ENCODE peak calls at places on chromosomes 11 and 22, in six cellular contexts. M is coronary artery, W is testis, G is HFF-Myc, O is heart right ventricle, H is right lobe of liver. K is an unnamed sample.

GRCh38 chr11:10478574-10479550 is 23.8 kb downstream of the AMPD3 start:
- DNase-seq in M (peak; percentile 26), W (no peak), G (no peak), O (no peak), H (no peak), K (no peak)

GRCh38 chr22:29330291-29330690 is 14.8 kb upstream of the RASL10A start:
- DNase-seq in M (no peak), W (no peak), G (no peak), O (no peak), H (no peak), K (no peak)

GRCh38 chr22:47197735-47198500 is 435.5 kb downstream of the TBC1D22A start:
- DNase-seq in M (peak; percentile 55), W (peak; percentile 13), G (no peak), O (no peak), H (no peak), K (peak; percentile 20)

GRCh38 chr11:16217631-16218030 is 138.7 kb downstream of the SOX6 start:
- DNase-seq in M (no peak), W (no peak), G (no peak), O (no peak), H (no peak), K (no peak)

GRCh38 chr11:70400643-70401042 is 2.3 kb downstream of the CTTN start:
- DNase-seq in M (no peak), W (no peak), G (no peak), O (no peak), H (no peak), K (no peak)

GRCh38 chr22:48825802-48826520 is 1001.7 kb downstream of the BRD1 start:
- DNase-seq in M (peak; percentile 36), W (no peak), G (no peak), O (no peak), H (no peak), K (no peak)

GRCh38 chr11:1153951-1154487 is 3.7 kb upstream of the MUC5AC start:
- DNase-seq in M (peak; percentile 74), W (peak; percentile 11), G (peak; percentile 7), O (peak; percentile 26), H (peak; percentile 90), K (peak; percentile 36)

GRCh38 chr22:39241632-39242388 is 3.0 kb downstream of the PDGFB start:
- DNase-seq in M (no peak), W (no peak), G (no peak), O (no peak), H (no peak), K (no peak)

GRCh38 chr11:114276077-114276476 is 20.1 kb upstream of the NNMT start:
- DNase-seq in M (peak; percentile 68), W (no peak), G (no peak), O (no peak), H (no peak), K (no peak)

GRCh38 chr11:119120639-119121007 is 757 bp upstream of the HINFP start:
- DNase-seq in M (no peak), W (peak; percentile 32), G (peak; percentile 84), O (no peak), H (no peak), K (no peak)

GRCh38 chr11:130580372-130580771 is 131.9 kb downstream of the ADAMTS15 start:
- DNase-seq in M (no peak), W (peak; percentile 47), G (peak; percentile 67), O (no peak), H (no peak), K (peak; percentile 64)

GRCh38 chr11:19428206-19429001 is 187.7 kb upstream of the E2F8 start:
- DNase-seq in M (no peak), W (no peak), G (no peak), O (no peak), H (no peak), K (no peak)

GRCh38 chr11:123251656-123252344 is 56.8 kb upstream of the CLMP start:
- DNase-seq in M (peak; percentile 77), W (peak; percentile 74), G (no peak), O (peak; percentile 70), H (no peak), K (peak; percentile 74)

DNA sequence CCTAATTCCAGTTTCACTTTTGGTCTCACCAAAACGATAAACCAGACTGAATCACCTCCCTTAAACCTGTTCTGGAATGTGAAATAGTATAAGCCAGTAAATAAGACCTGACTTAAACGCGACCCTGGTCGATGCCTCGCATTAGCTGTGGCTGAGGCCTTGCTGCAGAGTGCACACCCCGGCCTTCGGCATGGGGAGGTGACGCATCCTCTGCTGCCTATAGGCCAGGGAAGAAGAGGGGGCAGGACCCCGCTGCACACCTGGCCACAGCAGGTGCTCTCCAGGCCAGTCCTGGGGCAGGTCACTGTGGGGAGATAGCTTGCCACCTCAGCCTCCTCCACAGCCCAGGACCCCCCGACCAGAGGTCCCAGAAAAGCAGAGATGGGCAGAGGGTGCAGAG is 12.6 kb downstream of the LRFN4 start:
- DNase-seq in M (no peak), W (no peak), G (no peak), O (no peak), H (peak; percentile 20), K (no peak)
- H3K4me3 ChIP-seq in M (no peak overlapping the region), W (no peak overlapping the region), G (no peak overlapping the region), O (no peak overlapping the region), H (no peak overlapping the region), K (no peak overlapping the region)

GRCh38 chr22:35619336-35620094 is 2.4 kb upstream of the MB start:
- DNase-seq in M (no peak), W (no peak), G (no peak), O (no peak), H (no peak), K (no peak)
- TF ChIP-seq CTCF in M (no peak), W (no peak), G (no peak), O (no peak), H (no peak), K (no peak)

GRCh38 chr11:62572431-62572830 is 1.3 kb downstream of the EEF1G start:
- DNase-seq in M (no peak), W (no peak), G (no peak), O (no peak), H (no peak), K (peak; percentile 21)

GRCh38 chr11:62566247-62566646 is 7.4 kb downstream of the EEF1G start:
- DNase-seq in M (no peak), W (no peak), G (no peak), O (no peak), H (no peak), K (no peak)

GRCh38 chr11:62573006-62573591 is 592 bp downstream of the EEF1G start:
- DNase-seq in M (no peak), W (peak; percentile 47), G (no peak), O (no peak), H (peak; percentile 40), K (no peak)

GRCh38 chr11:62567018-62567633 is 6.6 kb downstream of the EEF1G start:
- DNase-seq in M (no peak), W (no peak), G (no peak), O (no peak), H (no peak), K (no peak)

DNA sequence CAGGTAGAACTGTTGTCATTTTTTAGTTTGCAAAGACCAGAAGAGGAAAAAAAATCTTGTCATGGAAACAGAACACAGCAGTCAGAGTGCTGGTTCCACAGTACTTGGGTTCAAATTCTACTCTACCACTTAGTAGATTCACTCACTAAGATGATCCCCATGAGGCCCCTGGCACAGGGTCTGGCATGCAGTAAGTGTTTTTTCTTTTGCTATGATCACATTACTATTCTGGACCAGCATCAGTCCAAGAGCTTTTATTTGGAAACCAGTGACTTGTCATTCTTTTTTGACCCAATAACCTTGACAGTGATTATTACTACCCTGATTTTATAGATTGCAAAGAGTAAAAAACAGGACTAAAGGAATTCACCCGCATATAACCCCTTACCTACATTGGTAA is 4.1 kb downstream of the EEF1G start:
- DNase-seq in M (no peak), W (no peak), G (no peak), O (no peak), H (no peak), K (no peak)
- H3K4me3 ChIP-seq in M (no peak overlapping the region), W (no peak overlapping the region), G (peak overlapping the region; percentile 100), O (no peak overlapping the region), H (no peak overlapping the region), K (no peak overlapping the region)

GRCh38 chr11:91776660-91777059 is 448.0 kb upstream of the FAT3 start:
- DNase-seq in M (no peak), W (peak; percentile 27), G (no peak), O (no peak), H (no peak), K (no peak)

GRCh38 chr11:91778758-91779157 is 445.9 kb upstream of the FAT3 start:
- DNase-seq in M (no peak), W (no peak), G (no peak), O (no peak), H (no peak), K (no peak)

GRCh38 chr11:91768783-91769182 is 455.8 kb upstream of the FAT3 start:
- DNase-seq in M (no peak), W (no peak), G (no peak), O (no peak), H (no peak), K (no peak)

GRCh38 chr11:91773090-91773489 is 451.5 kb upstream of the FAT3 start:
- DNase-seq in M (no peak), W (no peak), G (no peak), O (no peak), H (peak; percentile 26), K (no peak)
- TF ChIP-seq CTCF in M (no peak), W (no peak), G (peak; percentile 3), O (no peak), H (peak; percentile 9), K (no peak)

DNA sequence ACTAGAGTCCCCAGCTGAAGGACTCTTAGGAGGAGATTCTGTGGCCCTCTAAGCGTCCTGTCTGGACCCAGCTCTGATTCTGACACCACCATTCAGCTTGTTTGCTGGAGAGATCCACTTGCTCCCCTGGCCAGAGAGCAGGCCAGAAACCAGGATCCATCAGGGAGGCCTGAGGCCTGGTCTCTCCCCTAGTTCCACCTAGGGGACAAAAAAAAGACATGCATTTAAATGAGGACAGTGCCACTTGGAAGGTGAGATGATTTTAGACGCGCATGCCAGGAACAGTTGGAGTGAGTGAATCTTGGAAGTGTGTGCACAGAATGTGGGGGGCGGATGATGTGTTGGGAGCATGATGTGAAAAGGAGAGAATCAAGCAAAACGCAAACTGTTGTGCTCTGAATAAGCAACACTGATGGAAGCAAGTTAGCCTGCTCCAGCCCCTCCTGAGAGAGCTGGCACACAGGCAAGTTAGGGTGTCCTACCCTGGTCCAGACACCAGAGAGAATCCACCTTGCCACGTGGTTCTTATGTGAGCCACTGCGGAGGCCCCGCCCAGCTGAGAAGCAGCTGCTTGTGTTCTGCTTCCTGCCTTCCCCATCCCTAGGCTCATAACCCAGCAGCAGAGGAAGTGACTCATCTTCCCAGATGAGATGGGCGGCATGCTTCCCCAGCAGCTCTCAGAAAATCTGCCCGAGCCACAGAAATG is 8.0 kb upstream of the SLCO2B1 start:
- DNase-seq in M (no peak), W (peak; percentile 68), G (peak; percentile 95), O (peak; percentile 68), H (peak; percentile 70), K (peak; percentile 42)
- H3K4me3 ChIP-seq in M (no peak overlapping the region), W (no peak overlapping the region), G (no peak overlapping the region), O (no peak overlapping the region), H (no peak overlapping the region), K (no peak overlapping the region)

DNA sequence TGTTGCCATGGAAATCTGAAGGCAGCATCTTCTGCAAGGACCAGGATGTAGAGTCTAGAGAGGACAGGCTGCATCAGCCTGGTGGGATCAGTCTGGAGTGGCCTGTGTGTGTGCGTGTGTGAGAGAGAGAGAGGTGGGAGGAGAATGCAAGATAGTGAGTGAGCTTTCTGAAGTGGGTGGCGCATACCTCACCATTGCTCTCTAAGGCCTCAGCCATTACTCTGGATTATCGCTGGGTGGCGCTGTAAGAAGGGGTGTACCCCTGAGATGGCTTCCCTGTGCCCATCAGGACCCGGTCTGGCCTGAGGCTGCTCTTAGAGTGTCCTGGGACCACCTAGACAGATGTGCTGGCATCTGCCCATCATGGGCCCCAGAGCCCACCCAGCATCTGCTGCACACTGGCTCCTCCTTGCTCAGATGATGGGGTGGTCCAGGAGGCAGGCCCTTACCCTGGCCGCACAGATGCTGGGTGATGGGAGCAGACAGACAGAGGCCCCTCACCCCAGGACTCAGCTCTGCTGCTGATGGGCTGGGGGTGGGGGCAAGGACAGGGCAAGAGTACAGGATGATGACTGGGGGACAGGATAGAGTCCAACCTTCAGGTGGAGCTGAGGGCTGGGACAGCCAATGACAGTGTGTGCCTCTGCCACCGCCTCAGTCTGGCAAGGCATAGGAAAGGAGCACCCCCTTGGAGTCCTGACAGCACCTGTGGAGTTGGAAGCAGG is 25.7 kb upstream of the TUB start:
- DNase-seq in M (no peak), W (peak; percentile 12), G (no peak), O (no peak), H (no peak), K (no peak)
- TF ChIP-seq CTCF in M (no peak), W (no peak), G (peak; percentile 28), O (no peak), H (no peak), K (no peak)

K was measured in ovary.